ENCODE peak calls at places on chromosome 15, in eight cellular contexts. E is stomach, H is left ventricle myocardium inferior, I is AG10803, Y is fibroblast of lung, L is tibial nerve, V is ovary, T is heart left ventricle. S is an unnamed sample.

GRCh38 chr15:55846108-55846707 is 103.3 kb upstream of the PRTG start:
- DNase-seq in V (no peak), L (no peak), T (no peak), E (no peak), I (peak; percentile 85), Y (peak; percentile 89), H (no peak), S (peak; percentile 60)

GRCh38 chr15:78540955-78541743 is 905 bp downstream of the PSMA4 start:
- DNase-seq in T (no peak), V (no peak), H (no peak), Y (peak; percentile 38), E (no peak), I (peak; percentile 5), L (no peak), S (peak; percentile 43)

GRCh38 chr15:42038401-42038800 is 17.6 kb upstream of the PLA2G4E start:
- DNase-seq in H (no peak), I (no peak), E (no peak), V (no peak), T (no peak), Y (no peak), L (no peak), S (no peak)

GRCh38 chr15:59165726-59166125 is 40.9 kb upstream of the LDHAL6B start:
- DNase-seq in H (no peak), Y (no peak), E (no peak), V (no peak), L (no peak), T (no peak), I (peak; percentile 53), S (peak; percentile 65)

GRCh38 chr15:57916695-57917094 is 148.8 kb downstream of the ALDH1A2 start:
- DNase-seq in I (no peak), T (no peak), E (no peak), V (no peak), Y (no peak), H (no peak), L (no peak), S (no peak)

GRCh38 chr15:42137461-42138261 is 18.8 kb downstream of the PLA2G4F start:
- DNase-seq in E (peak; percentile 25), T (no peak), Y (peak; percentile 65), H (no peak), I (peak; percentile 52), V (no peak), L (no peak), S (peak; percentile 51)

GRCh38 chr15:26580943-26581342 is 191.9 kb downstream of the GABRB3 start:
- DNase-seq in Y (no peak), V (no peak), L (no peak), I (no peak), H (no peak), T (no peak), E (no peak), S (no peak)

GRCh38 chr15:55168350-55168974 is 28.3 kb downstream of the RSL24D1 start:
- DNase-seq in E (peak; percentile 48), I (peak; percentile 57), V (peak; percentile 29), T (peak; percentile 38), L (no peak), H (no peak), Y (peak; percentile 71), S (peak; percentile 11)

GRCh38 chr15:72338617-72339321 is 18.8 kb upstream of the CELF6 start:
- DNase-seq in H (no peak), L (no peak), Y (peak; percentile 98), V (no peak), I (peak; percentile 97), E (no peak), T (no peak), S (no peak)

GRCh38 chr15:37106490-37107001 is 6.2 kb upstream of the MEIS2 start:
- DNase-seq in E (no peak), I (no peak), H (peak; percentile 68), Y (peak; percentile 63), L (no peak), T (peak; percentile 45), V (peak; percentile 72), S (no peak)

GRCh38 chr15:99224372-99224771 is 25.0 kb downstream of the TTC23 start:
- DNase-seq in Y (no peak), I (no peak), E (no peak), L (no peak), T (no peak), H (no peak), V (no peak), S (no peak)

GRCh38 chr15:99226802-99227201 is 22.6 kb downstream of the TTC23 start:
- DNase-seq in H (no peak), E (no peak), L (no peak), Y (no peak), T (no peak), I (peak; percentile 32), V (no peak), S (no peak)

GRCh38 chr15:99224815-99225214 is 24.6 kb downstream of the TTC23 start:
- DNase-seq in E (no peak), Y (no peak), H (no peak), L (no peak), V (no peak), T (no peak), I (no peak), S (no peak)

GRCh38 chr15:99230867-99231266 is 18.5 kb downstream of the TTC23 start:
- DNase-seq in I (no peak), E (no peak), Y (no peak), T (no peak), L (no peak), V (no peak), H (no peak), S (no peak)

GRCh38 chr15:99228120-99228770 is 21.1 kb downstream of the TTC23 start:
- DNase-seq in L (no peak), H (no peak), E (no peak), V (no peak), T (no peak), Y (no peak), I (no peak), S (no peak)
- H3K4me3 ChIP-seq in L (no peak overlapping the region), H (no peak overlapping the region), E (no peak overlapping the region), V (no peak overlapping the region), T (no peak overlapping the region), Y (no peak overlapping the region), I (no peak overlapping the region), S (no peak overlapping the region)

DNA sequence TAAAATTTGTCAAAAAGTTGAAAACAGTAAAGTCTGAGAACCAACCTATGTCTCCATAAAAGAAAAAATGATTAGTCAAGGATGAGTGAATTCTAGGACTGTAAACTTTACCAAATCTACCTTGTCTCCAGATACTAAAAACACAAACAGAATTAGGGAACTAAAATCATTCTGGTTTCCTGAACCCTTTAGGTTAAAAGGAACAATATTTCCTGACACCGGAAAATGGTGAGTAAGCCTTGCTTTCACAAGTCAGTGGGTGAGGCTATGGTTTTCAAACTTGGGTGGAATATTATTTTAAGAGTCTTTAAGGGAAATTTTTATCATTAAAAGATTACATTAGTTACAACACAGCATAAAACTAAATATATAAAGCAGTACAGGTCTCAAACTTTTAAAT is 2.4 kb downstream of the SLC12A6 start:
- DNase-seq in H (no peak), V (no peak), L (no peak), E (no peak), Y (no peak), I (no peak), T (no peak), S (no peak)
- H3K4me3 ChIP-seq in H (peak overlapping the region; percentile 86), V (no peak overlapping the region), L (no peak overlapping the region), E (no peak overlapping the region), Y (no peak overlapping the region), I (no peak overlapping the region), T (no peak overlapping the region), S (peak overlapping the region; percentile 97)

DNA sequence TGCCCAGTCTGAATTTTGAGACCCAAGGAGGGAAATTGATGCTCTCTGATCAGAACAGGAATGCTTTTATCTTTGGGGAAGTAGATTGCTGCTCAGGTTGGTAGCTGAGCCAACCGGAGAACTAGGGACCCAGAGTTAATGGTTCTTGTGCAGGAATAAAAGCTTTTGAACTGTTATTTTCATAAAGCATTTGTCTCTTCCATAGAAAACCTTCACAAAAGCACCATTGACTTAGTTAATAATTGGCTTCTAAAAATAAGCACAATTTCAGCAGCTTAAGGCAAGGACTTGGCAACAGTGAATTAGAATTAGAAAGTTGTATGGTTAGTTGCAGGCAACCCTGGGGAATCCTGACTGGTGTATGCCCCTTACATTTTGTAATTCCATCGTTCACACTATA is 53.8 kb downstream of the MAP2K1 start:
- DNase-seq in T (no peak), Y (no peak), V (no peak), I (no peak), H (no peak), E (no peak), L (no peak), S (no peak)
- H3K4me3 ChIP-seq in T (no peak overlapping the region), Y (no peak overlapping the region), V (no peak overlapping the region), I (no peak overlapping the region), H (no peak overlapping the region), E (no peak overlapping the region), L (no peak overlapping the region), S (no peak overlapping the region)

GRCh38 chr15:77018796-77019475 is 24.0 kb downstream of the PSTPIP1 start:
- DNase-seq in L (no peak), T (peak; percentile 20), V (no peak), I (no peak), E (no peak), H (no peak), Y (no peak), S (no peak)

GRCh38 chr15:77021088-77021481 is 26.2 kb downstream of the PSTPIP1 start:
- DNase-seq in L (no peak), I (no peak), T (peak; percentile 38), H (no peak), E (no peak), Y (no peak), V (no peak), S (no peak)

GRCh38 chr15:77020348-77021087 is 25.6 kb downstream of the PSTPIP1 start:
- DNase-seq in V (no peak), Y (no peak), I (no peak), H (no peak), E (no peak), L (no peak), T (peak; percentile 3), S (no peak)

GRCh38 chr15:77017761-77018720 is 23.1 kb downstream of the PSTPIP1 start:
- DNase-seq in I (no peak), T (peak; percentile 18), H (no peak), Y (no peak), V (no peak), E (no peak), L (no peak), S (no peak)

DNA sequence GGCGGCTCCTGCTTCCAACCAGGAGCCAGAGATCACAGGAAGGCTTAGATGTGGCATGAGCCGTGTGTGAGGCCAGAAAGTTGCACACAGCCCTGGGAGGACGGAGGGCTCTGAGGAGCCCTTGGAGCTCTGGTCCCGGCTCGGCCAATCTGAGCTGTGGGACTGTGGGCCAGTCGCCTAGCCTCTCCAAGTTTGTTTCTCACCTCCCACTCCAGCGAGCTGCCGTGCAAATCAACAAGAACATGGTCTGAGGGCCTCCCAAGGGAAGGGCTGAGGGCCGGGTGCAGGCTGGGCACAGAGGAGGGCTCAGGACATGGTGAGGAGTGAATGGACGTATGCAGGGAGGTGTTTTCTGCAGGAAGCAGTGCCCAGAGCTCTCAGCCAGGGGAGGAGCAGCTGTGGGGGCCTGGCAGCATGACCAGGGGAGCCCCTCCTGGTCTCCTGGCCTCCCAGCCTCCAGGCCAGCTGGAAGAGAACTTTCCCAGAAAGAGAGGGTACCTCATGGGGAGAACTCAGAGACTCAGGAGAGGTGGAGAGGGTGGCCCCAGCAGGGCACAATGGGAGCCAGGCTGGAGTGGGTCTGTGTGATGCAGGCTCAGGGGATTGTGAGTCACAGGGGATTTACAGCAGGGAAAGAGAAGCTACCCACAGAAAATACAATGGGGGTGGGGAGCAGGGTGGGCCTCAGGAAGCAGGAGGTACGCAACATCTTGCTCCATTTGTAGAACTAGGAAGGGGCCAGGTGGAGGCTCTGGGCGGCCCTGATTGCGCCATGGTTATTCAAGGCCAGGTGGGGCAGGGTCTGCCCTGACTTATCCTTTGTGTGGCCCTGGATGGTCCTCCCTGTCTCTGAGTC is 24.8 kb downstream of the PSTPIP1 start:
- DNase-seq in E (no peak), T (peak; percentile 17), L (no peak), V (no peak), H (no peak), I (no peak), Y (no peak), S (no peak)
- H3K4me3 ChIP-seq in E (no peak overlapping the region), T (no peak overlapping the region), L (no peak overlapping the region), V (no peak overlapping the region), H (no peak overlapping the region), I (no peak overlapping the region), Y (no peak overlapping the region), S (no peak overlapping the region)

GRCh38 chr15:40323239-40323952 is at the start of gene INAFM2:
- DNase-seq in L (peak; percentile 62), V (peak; percentile 91), Y (peak; percentile 91), T (peak; percentile 96), E (peak; percentile 90), I (peak; percentile 92), H (peak; percentile 92), S (peak; percentile 95)
- H3K4me3 ChIP-seq in L (peak within 1 kb of the TSS; percentile 76), V (peak within 1 kb of the TSS; percentile 80), Y (peak within 1 kb of the TSS; percentile 55), T (peak within 1 kb of the TSS; percentile 82), E (peak within 1 kb of the TSS; percentile 85), I (peak within 1 kb of the TSS; percentile 74), H (peak within 1 kb of the TSS; percentile 88), S (peak within 1 kb of the TSS; percentile 51)

S was measured in CD4-positive, CD25-positive, alpha-beta regulatory T cell.